ENCODE peak calls at places on chromosomes 16 and 17, in six cellular contexts. N is A549, O is K562, M is HepG2, B is GM12878, Y is endothelial cell of umbilical vein. C is an unnamed sample.

GRCh38 chr16:8675183-8676159 is 1.1 kb downstream of the ABAT start:
- DNase-seq in B (no peak), Y (no peak), O (no peak), M (peak), N (no peak), C (no peak)

GRCh38 chr16:15925631-15926030 is 23.8 kb upstream of the ABCC1 start:
- DNase-seq in B (no peak), N (no peak), Y (no peak), O (no peak), M (peak), C (peak)

GRCh38 chr17:50904522-50905459 is 38.6 kb upstream of the TOB1 start:
- DNase-seq in Y (no peak), O (no peak), N (no peak), B (no peak), M (peak), C (no peak)

GRCh38 chr16:17155936-17156335 is 314.8 kb downstream of the XYLT1 start:
- DNase-seq in B (no peak), O (no peak), Y (no peak), N (no peak), M (no peak), C (no peak)

GRCh38 chr16:5069048-5069447 is 2.6 kb upstream of the ALG1 start:
- DNase-seq in N (no peak), M (no peak), O (no peak), B (no peak), Y (no peak), C (no peak)

GRCh38 chr17:50817142-50817751 is 18.1 kb upstream of the WFIKKN2 start:
- DNase-seq in O (peak), B (no peak), N (peak), M (no peak), Y (no peak), C (peak)

GRCh38 chr16:74111583-74111982 is 185.0 kb upstream of the PSMD7 start:
- DNase-seq in M (no peak), Y (no peak), B (no peak), O (no peak), N (no peak), C (peak)

GRCh38 chr16:65634291-65634690 is 512.4 kb upstream of the CDH11 start:
- DNase-seq in M (no peak), Y (no peak), B (no peak), O (no peak), N (no peak), C (peak)

GRCh38 chr16:55367796-55368195 is 43.8 kb downstream of the IRX6 start:
- DNase-seq in N (no peak), O (no peak), Y (no peak), B (no peak), M (no peak), C (no peak)

GRCh38 chr16:63789603-63790002 is 1332.3 kb downstream of the CDH11 start:
- DNase-seq in M (no peak), Y (peak), O (no peak), B (no peak), N (no peak), C (peak)

GRCh38 chr17:64386412-64387144 is 4.1 kb downstream of the PECAM1 start:
- DNase-seq in O (peak), M (peak), B (no peak), Y (peak), N (no peak), C (no peak)

GRCh38 chr16:68364601-68364998 is 53.8 kb downstream of the PRMT7 start:
- DNase-seq in M (no peak), Y (no peak), B (no peak), O (no peak), N (no peak), C (peak)

GRCh38 chr16:56675685-56676210 is 6.1 kb downstream of the MT1H start:
- DNase-seq in O (no peak), N (no peak), B (no peak), Y (no peak), M (no peak), C (no peak)

GRCh38 chr17:2028234-2028614 is 1.7 kb upstream of the DPH1 start:
- DNase-seq in Y (no peak), O (no peak), M (no peak), N (no peak), B (no peak), C (no peak)

GRCh38 chr16:88936008-88936912 is 40.7 kb downstream of the CBFA2T3 start:
- DNase-seq in O (no peak), M (peak), B (no peak), Y (no peak), N (peak), C (peak)

GRCh38 chr17:75069783-75070182 is 18.0 kb upstream of the SLC16A5 start:
- DNase-seq in O (no peak), B (no peak), N (peak), Y (peak), M (no peak), C (peak)

GRCh38 chr16:73610160-73610559 is 562.2 kb upstream of the ZFHX3 start:
- DNase-seq in B (no peak), Y (no peak), N (no peak), O (no peak), M (no peak), C (no peak)

GRCh38 chr17:57970706-57971105 is 15.5 kb upstream of the CUEDC1 start:
- DNase-seq in B (no peak), M (no peak), Y (peak), N (no peak), O (no peak), C (no peak)

GRCh38 chr17:19005442-19005773 is 844 bp upstream of the FAM83G start:
- DNase-seq in O (no peak), M (peak), Y (no peak), N (no peak), B (no peak), C (no peak)

GRCh38 chr16:67406111-67406593 is 10.1 kb downstream of the ZDHHC1 start:
- DNase-seq in O (no peak), Y (peak), B (no peak), N (no peak), M (no peak), C (no peak)

GRCh38 chr16:78926723-78927200 is 673.8 kb downstream of the MAF start:
- DNase-seq in N (no peak), O (no peak), M (no peak), B (no peak), Y (no peak), C (no peak)

GRCh38 chr16:4847774-4848587 is 700 bp downstream of the UBN1 start:
- DNase-seq in Y (peak), O (peak), M (peak), B (no peak), N (peak), C (peak)

GRCh38 chr17:63439682-63440081 is 6.4 kb downstream of the CYB561 start:
- DNase-seq in O (no peak), B (no peak), M (no peak), N (no peak), Y (peak), C (peak)

GRCh38 chr17:49898547-49899490 is 51.0 kb upstream of the TAC4 start:
- DNase-seq in B (no peak), N (peak), M (peak), O (peak), Y (peak), C (no peak)

GRCh38 chr17:58577696-58578095 is 63.3 kb upstream of the MTMR4 start:
- DNase-seq in B (no peak), M (peak), O (peak), Y (peak), N (peak), C (peak)

GRCh38 chr17:11002417-11002816 is 164.5 kb upstream of the PIRT start:
- DNase-seq in Y (no peak), M (no peak), N (no peak), O (no peak), B (no peak), C (no peak)

GRCh38 chr17:36851230-36851629 is 86.0 kb upstream of the LHX1 start:
- DNase-seq in N (peak), B (no peak), O (no peak), Y (peak), M (peak), C (no peak)

GRCh38 chr16:85202631-85203461 is 90.6 kb upstream of the CIBAR2 start:
- DNase-seq in N (no peak), O (no peak), B (no peak), Y (no peak), M (no peak), C (no peak)

GRCh38 chr17:40707720-40708119 is 4.2 kb upstream of the KRT24 start:
- DNase-seq in B (no peak), N (no peak), O (no peak), Y (peak), M (peak), C (peak)

GRCh38 chr17:22506231-22506630 is 813.9 kb downstream of the KCNJ18 start:
- DNase-seq in O (no peak), N (no peak), B (no peak), Y (no peak), M (no peak), C (no peak)

GRCh38 chr17:50055055-50055425 is 870 bp upstream of the ITGA3 start:
- DNase-seq in B (no peak), Y (peak), O (no peak), N (no peak), M (no peak), C (no peak)

GRCh38 chr17:74089869-74090464 is 113.5 kb upstream of the RPL38 start:
- DNase-seq in B (peak), N (peak), O (peak), Y (no peak), M (peak), C (peak)

GRCh38 chr17:66450857-66451158 is 148.4 kb downstream of the PRKCA start:
- DNase-seq in M (no peak), Y (no peak), N (no peak), B (no peak), O (no peak), C (no peak)

GRCh38 chr17:40686192-40686591 is 17.4 kb downstream of the KRT24 start:
- DNase-seq in O (no peak), M (no peak), B (no peak), Y (no peak), N (no peak), C (no peak)

GRCh38 chr16:11349599-11350276 is 4.5 kb downstream of the RMI2 start:
- DNase-seq in B (no peak), N (no peak), M (no peak), Y (peak), O (no peak), C (peak)

GRCh38 chr17:9893606-9894005 is 11.5 kb downstream of the RCVRN start:
- DNase-seq in O (no peak), B (no peak), Y (no peak), N (no peak), M (no peak), C (no peak)

GRCh38 chr17:72254808-72255449 is 134.1 kb downstream of the SOX9 start:
- DNase-seq in O (no peak), M (no peak), B (no peak), N (no peak), Y (no peak), C (no peak)
- TF ChIP-seq POLR2A in O (no peak), M (no peak), B (no peak), N (no peak), Y (no peak), C (no peak)

GRCh38 chr17:8441690-8442089 is 6.0 kb downstream of the NDEL1 start:
- DNase-seq in O (no peak), Y (peak), B (no peak), N (no peak), M (no peak), C (no peak)

GRCh38 chr17:8439681-8440080 is 4.0 kb downstream of the NDEL1 start:
- DNase-seq in Y (no peak), B (no peak), M (no peak), N (no peak), O (no peak), C (no peak)

GRCh38 chr17:8435245-8436168 is at the start of gene NDEL1:
- DNase-seq in B (peak), M (peak), N (peak), O (peak), Y (peak), C (peak)

GRCh38 chr17:8438441-8438840 is 2.8 kb downstream of the NDEL1 start:
- DNase-seq in O (no peak), N (no peak), Y (no peak), M (no peak), B (no peak), C (no peak)

GRCh38 chr17:8436169-8436932 is 667 bp downstream of the NDEL1 start:
- DNase-seq in Y (peak), N (peak), M (peak), B (no peak), O (peak), C (peak)
- TF ChIP-seq CTCF in Y (no peak), N (peak), M (no peak), B (no peak), O (no peak), C (no peak)

GRCh38 chr17:78762007-78762406 is 20.1 kb downstream of the CYTH1 start:
- DNase-seq in N (no peak), O (no peak), Y (peak), M (no peak), B (no peak), C (no peak)

GRCh38 chr17:78763561-78763960 is 18.5 kb downstream of the CYTH1 start:
- DNase-seq in Y (no peak), N (no peak), O (no peak), M (no peak), B (no peak), C (no peak)

GRCh38 chr17:78764871-78765270 is 17.2 kb downstream of the CYTH1 start:
- DNase-seq in M (no peak), N (no peak), B (no peak), O (no peak), Y (no peak), C (no peak)

GRCh38 chr17:78759969-78760352 is 22.1 kb downstream of the CYTH1 start:
- DNase-seq in B (no peak), Y (no peak), N (no peak), O (no peak), M (no peak), C (peak)

GRCh38 chr17:78759203-78759968 is 22.7 kb downstream of the CYTH1 start:
- DNase-seq in M (no peak), N (no peak), Y (peak), O (no peak), B (no peak), C (peak)
- TF ChIP-seq MYC in M (no peak), N (no peak), Y (no peak), O (peak), B (no peak), C (no peak)

DNA sequence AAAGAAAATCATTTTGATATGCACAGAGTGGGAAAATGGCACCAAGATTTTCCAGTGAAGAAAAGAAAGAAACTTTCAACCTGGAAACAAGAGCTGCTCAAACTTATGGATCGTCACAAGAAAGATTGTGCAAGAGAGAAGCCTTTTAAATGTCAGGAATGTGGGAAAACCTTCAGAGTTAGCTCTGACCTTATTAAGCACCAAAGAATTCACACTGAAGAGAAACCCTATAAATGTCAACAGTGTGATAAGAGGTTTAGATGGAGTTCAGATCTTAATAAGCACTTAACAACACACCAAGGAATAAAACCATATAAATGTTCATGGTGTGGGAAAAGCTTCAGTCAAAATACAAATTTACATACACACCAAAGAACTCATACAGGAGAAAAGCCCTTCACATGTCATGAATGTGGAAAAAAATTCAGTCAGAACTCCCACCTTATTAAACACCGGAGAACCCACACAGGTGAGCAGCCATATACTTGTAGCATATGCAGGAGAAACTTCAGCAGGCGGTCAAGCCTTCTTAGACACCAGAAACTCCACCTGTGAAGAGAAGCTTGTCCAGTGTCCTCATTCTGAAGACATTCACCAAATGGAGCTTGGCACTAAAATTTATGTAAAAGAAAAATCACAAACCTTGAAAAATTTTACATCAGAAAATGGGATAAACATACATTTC is 12.2 kb downstream of the ZNF75A start:
- DNase-seq in M (no peak), N (no peak), Y (peak), B (no peak), O (no peak), C (peak)
- TF ChIP-seq POLR2A in M (no peak), N (no peak), Y (no peak), B (no peak), O (no peak), C (no peak)

GRCh38 chr16:50884066-50884860 is 142.4 kb downstream of the CYLD start:
- DNase-seq in M (peak), Y (no peak), B (no peak), N (no peak), O (peak), C (peak)
- TF ChIP-seq CTCF in M (peak), Y (no peak), B (peak), N (no peak), O (peak), C (peak)

DNA sequence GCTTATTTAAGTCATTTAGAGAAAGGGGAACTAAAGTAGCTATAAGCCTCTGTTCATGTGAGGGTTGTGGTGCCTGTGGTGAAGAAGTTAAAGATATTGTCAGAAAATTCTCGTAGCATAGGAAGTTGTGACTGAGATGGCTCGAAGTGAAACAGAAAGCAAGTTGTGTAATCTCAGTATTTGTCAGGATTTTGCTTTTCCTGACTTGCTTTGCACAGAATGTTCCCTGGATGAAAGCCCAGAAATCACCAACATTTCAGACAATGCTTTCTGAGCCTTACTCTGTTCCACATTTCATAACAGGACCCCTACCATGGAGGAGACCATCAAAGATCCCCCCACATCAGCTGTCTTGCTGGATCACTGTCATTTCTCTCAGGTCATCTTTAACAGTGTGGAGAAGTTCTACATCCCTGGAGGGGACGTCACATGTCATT is 10.6 kb downstream of the CALCOCO2 start:
- DNase-seq in N (no peak), M (no peak), O (no peak), B (peak), Y (peak), C (peak)
- TF ChIP-seq MYC in N (no peak), M (no peak), O (no peak), B (no peak), Y (no peak), C (no peak)

GRCh38 chr17:29138991-29139682 is 41.1 kb downstream of the MYO18A start:
- DNase-seq in O (no peak), Y (no peak), N (no peak), B (no peak), M (no peak), C (peak)

GRCh38 chr17:29141484-29141835 is 38.7 kb downstream of the MYO18A start:
- DNase-seq in B (no peak), Y (no peak), N (no peak), O (no peak), M (no peak), C (no peak)

GRCh38 chr17:29138184-29138955 is 41.8 kb downstream of the MYO18A start:
- DNase-seq in Y (no peak), N (no peak), B (no peak), O (no peak), M (no peak), C (no peak)

GRCh38 chr17:29140631-29141483 is 39.3 kb downstream of the MYO18A start:
- DNase-seq in M (no peak), N (no peak), O (no peak), Y (peak), B (no peak), C (peak)

DNA sequence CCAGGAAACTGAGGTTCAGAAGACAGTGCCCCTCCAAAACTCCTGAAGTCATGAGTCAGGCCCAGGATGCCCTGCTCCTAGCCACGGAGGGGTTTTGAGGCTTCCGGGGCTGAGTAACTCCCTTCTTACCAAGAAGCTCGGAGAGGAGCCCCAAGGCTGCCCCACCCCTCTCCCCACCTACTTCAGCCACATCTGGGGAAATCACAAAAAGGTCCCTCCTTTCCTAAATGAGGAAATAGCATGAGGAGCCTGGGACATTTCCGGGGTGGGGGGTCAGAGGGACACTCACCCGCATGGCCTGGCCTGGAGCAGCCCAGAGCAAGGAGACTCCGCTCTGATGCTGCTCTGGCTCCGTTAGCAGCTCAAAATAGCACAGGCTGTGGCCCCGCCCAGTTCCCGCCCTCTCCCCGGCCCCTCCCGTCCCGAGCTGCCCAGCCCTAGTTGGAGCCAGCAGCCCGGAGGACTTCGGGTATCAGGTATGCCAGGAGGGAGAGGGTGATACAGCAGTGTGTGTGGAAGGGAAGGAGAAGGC is 40.1 kb downstream of the MYO18A start:
- DNase-seq in B (no peak), M (no peak), N (no peak), Y (peak), O (peak), C (peak)
- TF ChIP-seq POLR2A in B (peak), M (no peak), N (no peak), Y (no peak), O (no peak), C (peak)

DNA sequence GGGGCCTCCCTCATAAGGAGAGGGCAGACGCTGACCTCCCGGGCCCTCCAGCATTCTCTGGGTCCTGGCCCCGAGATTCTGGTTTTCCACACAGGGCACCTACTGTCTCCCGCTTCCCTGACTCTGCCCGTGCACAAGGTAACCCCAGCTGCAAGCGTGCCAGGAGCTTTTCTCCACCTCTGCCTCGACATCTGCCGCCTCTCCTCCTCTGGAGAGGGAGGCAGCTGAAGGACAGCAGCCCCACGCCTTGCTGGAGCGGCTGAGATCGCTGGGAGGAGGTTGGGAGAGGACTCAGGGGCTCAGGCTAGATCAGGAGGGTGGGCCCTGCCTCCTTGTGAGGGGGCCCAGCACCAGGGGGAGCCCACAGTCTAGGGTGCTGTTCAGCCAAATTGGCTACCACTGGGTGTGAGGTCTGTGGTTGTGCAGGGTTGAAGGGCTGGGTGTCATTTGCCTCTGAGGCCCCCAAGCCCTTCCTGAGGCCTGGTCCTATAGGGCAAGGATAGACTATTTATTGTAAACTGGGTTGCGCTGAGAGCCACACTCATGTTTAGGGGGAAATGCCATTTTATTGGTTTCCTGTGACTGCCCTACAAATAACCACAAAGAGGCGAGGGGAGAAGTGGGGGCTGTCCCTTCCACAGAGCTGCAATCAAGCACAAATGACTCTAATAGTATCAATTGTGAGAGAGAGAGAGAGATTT is 3.4 kb upstream of the ZCCHC14 start:
- DNase-seq in O (no peak), Y (no peak), M (no peak), B (peak), N (no peak), C (peak)
- TF ChIP-seq CTCF in O (no peak), Y (no peak), M (peak), B (no peak), N (no peak), C (no peak)